ENCODE peak calls at places on chromosomes 16 and 17, in seven cellular contexts. Q is KG1; T is mesothelial cell of epicardium; E is body of pancreas; D is activated CD8-positive, alpha-beta T cell treated with anti-CD3 and anti-CD28 coated beads, Interleukin-2, amount 10 ng/mL, durations not matched to agents 7 days and 5 days; P is HuH-7.5; J is neural crest cell. Y is an unnamed sample.

GRCh38 chr16:4869147-4869790 is 22.0 kb downstream of the UBN1 start:
- DNase-seq in Q (no peak), T (no peak), E (peak; percentile 80), D (no peak), P (no peak), J (no peak), Y (no peak)

GRCh38 chr17:80843741-80844156 is 147.9 kb upstream of the CHMP6 start:
- DNase-seq in Q (no peak), T (no peak), E (no peak), D (no peak), P (no peak), J (no peak), Y (no peak)

GRCh38 chr17:39668141-39668924 is at the start of gene PNMT:
- DNase-seq in Q (peak; percentile 24), T (peak; percentile 81), E (peak; percentile 71), D (peak; percentile 78), P (peak; percentile 83), J (peak; percentile 78), Y (peak; percentile 62)

GRCh38 chr17:58398574-58399266 is 18.6 kb downstream of the RNF43 start:
- DNase-seq in Q (no peak), T (no peak), E (no peak), D (no peak), P (no peak), J (no peak), Y (no peak)

GRCh38 chr17:8224891-8225812 is 14.8 kb upstream of the AURKB start:
- DNase-seq in Q (no peak), T (no peak), E (no peak), D (no peak), P (no peak), J (no peak), Y (no peak)

GRCh38 chr17:7436556-7437368 is 1.5 kb downstream of the TMEM102 start:
- DNase-seq in Q (no peak), T (peak; percentile 88), E (peak; percentile 90), D (peak; percentile 87), P (peak; percentile 80), J (peak; percentile 70), Y (peak; percentile 76)

GRCh38 chr17:28765038-28765437 is 21.2 kb downstream of the TRAF4 start:
- DNase-seq in Q (no peak), T (no peak), E (no peak), D (no peak), P (no peak), J (no peak), Y (no peak)

GRCh38 chr17:19306160-19307111 is 56.1 kb downstream of the B9D1 start:
- DNase-seq in Q (no peak), T (no peak), E (peak; percentile 34), D (peak; percentile 44), P (no peak), J (no peak), Y (no peak)

GRCh38 chr17:62652251-62653001 is 25.0 kb downstream of the MRC2 start:
- DNase-seq in Q (peak; percentile 12), T (no peak), E (peak; percentile 78), D (peak; percentile 44), P (no peak), J (no peak), Y (peak; percentile 83)

GRCh38 chr17:56074366-56074765 is 78.9 kb upstream of the ANKFN1 start:
- DNase-seq in Q (no peak), T (no peak), E (no peak), D (no peak), P (no peak), J (no peak), Y (no peak)

GRCh38 chr17:61324540-61324868 is 75.1 kb upstream of the TBX2 start:
- DNase-seq in Q (no peak), T (no peak), E (no peak), D (no peak), P (no peak), J (no peak), Y (no peak)

GRCh38 chr17:67637901-67638641 is 79.7 kb upstream of the NOL11 start:
- DNase-seq in Q (no peak), T (peak; percentile 59), E (peak; percentile 90), D (no peak), P (peak; percentile 36), J (no peak), Y (peak; percentile 79)

GRCh38 chr16:67857547-67858233 is 10.2 kb upstream of the CENPT start:
- DNase-seq in Q (no peak), T (no peak), E (peak; percentile 89), D (no peak), P (peak; percentile 78), J (no peak), Y (peak; percentile 90)

GRCh38 chr16:28935924-28936783 is 4.4 kb downstream of the CD19 start:
- DNase-seq in Q (no peak), T (no peak), E (peak; percentile 86), D (peak; percentile 88), P (peak; percentile 48), J (peak; percentile 27), Y (peak; percentile 88)

GRCh38 chr17:43900858-43901754 is 6.2 kb downstream of the MPP2 start:
- DNase-seq in Q (no peak), T (no peak), E (no peak), D (no peak), P (no peak), J (peak; percentile 20), Y (no peak)

GRCh38 chr17:66098040-66098439 is 93.9 kb downstream of the CEP112 start:
- DNase-seq in Q (no peak), T (no peak), E (no peak), D (no peak), P (no peak), J (no peak), Y (no peak)

GRCh38 chr17:45046536-45047125 is 4.8 kb downstream of the DCAKD start:
- DNase-seq in Q (no peak), T (no peak), E (no peak), D (no peak), P (no peak), J (no peak), Y (no peak)

GRCh38 chr17:70365098-70365583 is 195.8 kb downstream of the KCNJ2 start:
- DNase-seq in Q (no peak), T (no peak), E (no peak), D (no peak), P (no peak), J (no peak), Y (no peak)

GRCh38 chr17:64095144-64095882 is 34.6 kb downstream of the ERN1 start:
- DNase-seq in Q (no peak), T (no peak), E (peak; percentile 79), D (no peak), P (no peak), J (no peak), Y (peak; percentile 41)

GRCh38 chr17:58328195-58329034 is at the start of gene TSPOAP1:
- DNase-seq in Q (peak; percentile 89), T (no peak), E (peak; percentile 43), D (peak; percentile 92), P (no peak), J (peak; percentile 58), Y (no peak)

GRCh38 chr16:51852892-51853291 is 694.1 kb downstream of the TOX3 start:
- DNase-seq in Q (no peak), T (no peak), E (no peak), D (no peak), P (no peak), J (no peak), Y (no peak)

GRCh38 chr16:1667271-1667670 is 10.8 kb upstream of the JPT2 start:
- DNase-seq in Q (no peak), T (no peak), E (no peak), D (no peak), P (no peak), J (no peak), Y (no peak)

GRCh38 chr17:178292-179065 is 3.0 kb downstream of the DOC2B start:
- DNase-seq in Q (no peak), T (no peak), E (no peak), D (no peak), P (no peak), J (no peak), Y (no peak)

GRCh38 chr17:44121206-44121605 is 2.2 kb downstream of the HDAC5 start:
- DNase-seq in Q (no peak), T (no peak), E (no peak), D (no peak), P (no peak), J (no peak), Y (no peak)

GRCh38 chr17:62790554-62790953 is 17.6 kb downstream of the MARCHF10 start:
- DNase-seq in Q (no peak), T (peak; percentile 14), E (no peak), D (no peak), P (no peak), J (no peak), Y (no peak)

GRCh38 chr17:78107976-78108725 is 20.4 kb downstream of the TMC6 start:
- DNase-seq in Q (no peak), T (no peak), E (no peak), D (no peak), P (no peak), J (no peak), Y (no peak)

GRCh38 chr16:69741519-69741918 is 13.2 kb downstream of the NOB1 start:
- DNase-seq in Q (no peak), T (no peak), E (no peak), D (no peak), P (no peak), J (no peak), Y (no peak)